ENCODE peak calls at places on chromosomes 7 and 10, in seven cellular contexts. I is body of pancreas, H is lower leg skin, R is cardiac muscle cell, K is heart left ventricle, P is dorsolateral prefrontal cortex, E is HCT116. W is an unnamed sample.
A peak's percentile ranks its signal among the peaks of the same experiment; 100 is the strongest.

GRCh38 chr7:17520941-17521340 is 222.5 kb downstream of the AHR start:
- DNase-seq in I (no peak), H (no peak), R (no peak), K (no peak), P (no peak), E (no peak), W (no peak)

GRCh38 chr7:74412603-74413002 is 41.1 kb upstream of the GTF2IRD1 start:
- DNase-seq in I (no peak), H (no peak), R (no peak), K (no peak), P (no peak), E (no peak), W (no peak)

GRCh38 chr10:99519690-99520039 is 13.1 kb upstream of the NKX2-3 start:
- DNase-seq in I (no peak), H (no peak), R (no peak), K (no peak), P (no peak), E (no peak), W (no peak)

GRCh38 chr10:21535494-21535818 is 1.4 kb downstream of the MLLT10 start:
- DNase-seq in I (no peak), H (no peak), R (no peak), K (no peak), P (no peak), E (no peak), W (no peak)

GRCh38 chr10:21336476-21337170 is 188.9 kb downstream of the SKIDA1 start:
- DNase-seq in I (peak; percentile 35), H (peak; percentile 89), R (peak; percentile 62), K (peak; percentile 82), P (no peak), E (peak; percentile 84), W (peak; percentile 91)

GRCh38 chr7:16794990-16795389 is 9.8 kb downstream of the AGR2 start:
- DNase-seq in I (no peak), H (no peak), R (no peak), K (no peak), P (no peak), E (no peak), W (no peak)

GRCh38 chr7:107236857-107237256 is 68.1 kb downstream of the HBP1 start:
- DNase-seq in I (no peak), H (no peak), R (no peak), K (no peak), P (no peak), E (no peak), W (no peak)

GRCh38 chr7:32436529-32436928 is 53.7 kb downstream of the LSM5 start:
- DNase-seq in I (no peak), H (no peak), R (no peak), K (no peak), P (no peak), E (no peak), W (no peak)

GRCh38 chr10:95651346-95652115 is 5.0 kb downstream of the ALDH18A1 start:
- DNase-seq in I (no peak), H (no peak), R (no peak), K (no peak), P (no peak), E (no peak), W (no peak)

GRCh38 chr7:135980665-135981180 is 3.6 kb upstream of the MTPN start:
- DNase-seq in I (no peak), H (no peak), R (no peak), K (no peak), P (no peak), E (no peak), W (peak; percentile 66)

GRCh38 chr10:26566525-26567348 is 128.6 kb downstream of the APBB1IP start:
- DNase-seq in I (peak; percentile 38), H (no peak), R (peak; percentile 52), K (no peak), P (no peak), E (no peak), W (no peak)

GRCh38 chr7:111132833-111133232 is 41.9 kb downstream of the LRRN3 start:
- DNase-seq in I (no peak), H (no peak), R (no peak), K (no peak), P (no peak), E (peak; percentile 15), W (no peak)

GRCh38 chr10:118629211-118629610 is 33.8 kb upstream of the PRLHR start:
- DNase-seq in I (no peak), H (no peak), R (no peak), K (no peak), P (no peak), E (no peak), W (no peak)

GRCh38 chr10:108783897-108784296 is 1139.4 kb downstream of the XPNPEP1 start:
- DNase-seq in I (no peak), H (no peak), R (no peak), K (no peak), P (no peak), E (peak; percentile 39), W (peak; percentile 57)

GRCh38 chr7:36723951-36724664 is at the start of gene AOAH:
- DNase-seq in I (peak; percentile 39), H (peak; percentile 89), R (no peak), K (peak; percentile 67), P (no peak), E (no peak), W (no peak)

GRCh38 chr10:58573970-58574538 is 61.4 kb downstream of the BICC1 start:
- DNase-seq in I (no peak), H (no peak), R (no peak), K (no peak), P (no peak), E (no peak), W (no peak)

GRCh38 chr7:156185076-156185475 is 372.8 kb upstream of the SHH start:
- DNase-seq in I (no peak), H (no peak), R (no peak), K (no peak), P (no peak), E (no peak), W (no peak)

GRCh38 chr7:101927389-101928306 is 110.2 kb downstream of the CUX1 start:
- DNase-seq in I (no peak), H (no peak), R (no peak), K (peak; percentile 38), P (no peak), E (no peak), W (no peak)

GRCh38 chr10:132869621-132870020 is 72.7 kb downstream of the CFAP46 start:
- DNase-seq in I (no peak), H (peak; percentile 40), R (no peak), K (no peak), P (no peak), E (no peak), W (no peak)

GRCh38 chr10:639751-640672 is 49.5 kb downstream of the DIP2C start:
- DNase-seq in I (no peak), H (no peak), R (no peak), K (peak; percentile 25), P (peak; percentile 76), E (no peak), W (no peak)

GRCh38 chr7:142812437-142813215 is 41.9 kb downstream of the PRSS2 start:
- DNase-seq in I (no peak), H (no peak), R (no peak), K (no peak), P (no peak), E (no peak), W (no peak)

GRCh38 chr7:48154792-48155413 is 16.4 kb upstream of the ABCA13 start:
- DNase-seq in I (peak; percentile 73), H (no peak), R (peak; percentile 33), K (no peak), P (no peak), E (peak; percentile 28), W (no peak)

GRCh38 chr7:44981035-44981706 is 2.4 kb upstream of the MYO1G start:
- DNase-seq in I (no peak), H (no peak), R (no peak), K (no peak), P (no peak), E (no peak), W (no peak)

GRCh38 chr7:136183981-136184380 is 206.8 kb upstream of the MTPN start:
- DNase-seq in I (no peak), H (no peak), R (peak; percentile 38), K (no peak), P (no peak), E (no peak), W (no peak)

GRCh38 chr10:20991526-20991925 is 94.4 kb upstream of the NEBL start:
- DNase-seq in I (no peak), H (no peak), R (no peak), K (no peak), P (no peak), E (no peak), W (no peak)

GRCh38 chr7:128202287-128202957 is 38.7 kb upstream of the LEP start:
- DNase-seq in I (no peak), H (peak; percentile 60), R (no peak), K (no peak), P (no peak), E (no peak), W (no peak)

GRCh38 chr7:72709909-72710308 is 118.1 kb downstream of the TYW1B start:
- DNase-seq in I (no peak), H (no peak), R (no peak), K (no peak), P (no peak), E (no peak), W (no peak)

GRCh38 chr7:99639267-99639666 is 22.5 kb downstream of the ZSCAN25 start:
- DNase-seq in I (no peak), H (no peak), R (no peak), K (no peak), P (no peak), E (no peak), W (no peak)
- TF ChIP-seq CTCF in I (no peak), H (no peak), R (no peak), K (no peak), P (no peak), E (no peak), W (no peak)

DNA sequence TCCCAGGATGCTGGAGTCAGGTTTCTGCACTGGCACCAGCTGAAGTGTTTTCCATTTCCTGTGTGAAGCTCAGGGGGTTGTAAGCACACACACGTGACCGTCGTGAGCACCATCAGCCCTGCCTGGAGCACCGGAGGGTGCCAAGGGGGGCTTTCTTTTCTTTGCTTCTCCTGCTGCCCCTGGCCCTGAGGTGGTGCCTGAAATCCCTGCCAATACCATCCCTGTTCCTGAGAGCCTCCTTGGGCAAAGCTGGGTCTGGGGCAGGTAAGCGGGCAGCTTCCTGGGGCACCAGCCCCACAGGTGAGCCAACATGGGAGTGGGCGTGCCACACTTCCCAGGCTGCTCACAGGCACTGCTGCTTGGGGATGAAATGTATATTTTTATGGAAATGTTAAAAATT is 593.6 kb downstream of the DNAJB6 start:
- DNase-seq in I (no peak), H (peak; percentile 49), R (no peak), K (no peak), P (no peak), E (no peak), W (no peak)
- H3K4me3 ChIP-seq in I (no peak overlapping the region), H (no peak overlapping the region), R (no peak overlapping the region), K (no peak overlapping the region), P (no peak overlapping the region), E (no peak overlapping the region), W (no peak overlapping the region)

DNA sequence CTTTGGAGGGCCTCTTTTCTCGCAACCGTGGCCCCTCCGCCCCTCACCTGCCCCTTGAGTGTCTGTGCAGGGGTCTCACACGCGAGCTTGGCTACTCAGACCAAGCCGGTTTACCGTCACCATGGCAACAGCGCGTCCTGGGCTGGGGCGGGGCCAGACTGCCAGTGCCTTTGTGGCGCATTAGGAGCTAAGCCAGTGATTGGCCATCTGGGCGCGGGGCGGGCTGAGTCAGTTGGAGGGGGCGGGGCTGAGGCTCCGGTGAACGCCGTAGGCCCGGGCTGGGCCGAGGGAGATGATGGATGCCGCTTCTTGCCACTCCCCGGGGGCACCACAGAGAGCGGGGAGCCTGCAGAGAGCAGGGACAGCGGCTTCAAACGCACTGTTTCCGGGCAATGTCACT is 48.7 kb upstream of the FXYD4 start:
- DNase-seq in I (peak; percentile 93), H (peak; percentile 92), R (peak; percentile 97), K (peak; percentile 91), P (peak; percentile 97), E (no peak), W (peak; percentile 38)
- TF ChIP-seq CTCF in I (no peak), H (no peak), R (no peak), K (no peak), P (no peak), E (no peak), W (no peak)

GRCh38 chr7:139340037-139340807 is 915 bp upstream of the FMC1 start:
- DNase-seq in I (peak; percentile 98), H (peak; percentile 100), R (peak; percentile 99), K (peak; percentile 99), P (peak; percentile 97), E (peak; percentile 98), W (peak; percentile 100)
- H3K4me3 ChIP-seq in I (peak overlapping the region; percentile 0), H (peak overlapping the region; percentile 16), R (peak overlapping the region; percentile 89), K (peak overlapping the region; percentile 87), P (peak overlapping the region; percentile 88), E (peak overlapping the region; percentile 90), W (peak overlapping the region; percentile 92)

W was measured in HFF-Myc.